ENCODE peak calls at places on chromosome 18, in eight cellular contexts. One of them, this sample, is unnamed.

GRCh38 chr18:9218052-9218451 is 81.5 kb downstream of the ANKRD12 start:
- DNase-seq in AG09309: no peak
- DNase-seq in cerebellar nuclear complex: no peak
- DNase-seq in LoVo: no peak
- DNase-seq in astrocyte of the spinal cord: peak
- DNase-seq in A172: no peak
- DNase-seq in T follicular helper cell: no peak
- DNase-seq in foreskin fibroblast: no peak
- DNase-seq in this sample: no peak

GRCh38 chr18:45802814-45803492 is 22.5 kb upstream of the SIGLEC15 start:
- DNase-seq in cerebellar nuclear complex: no peak
- DNase-seq in LoVo: peak
- DNase-seq in AG09309: peak
- DNase-seq in astrocyte of the spinal cord: peak
- DNase-seq in A172: peak
- DNase-seq in T follicular helper cell: no peak
- DNase-seq in foreskin fibroblast: peak
- DNase-seq in this sample: no peak

GRCh38 chr18:24276994-24277393 is 120.6 kb downstream of the OSBPL1A start:
- DNase-seq in AG09309: no peak
- DNase-seq in T follicular helper cell: no peak
- DNase-seq in A172: no peak
- DNase-seq in cerebellar nuclear complex: no peak
- DNase-seq in LoVo: no peak
- DNase-seq in foreskin fibroblast: no peak
- DNase-seq in astrocyte of the spinal cord: no peak
- DNase-seq in this sample: no peak

GRCh38 chr18:34493099-34493544 is 217.0 kb upstream of the DTNA start:
- DNase-seq in foreskin fibroblast: peak
- DNase-seq in T follicular helper cell: no peak
- DNase-seq in astrocyte of the spinal cord: peak
- DNase-seq in cerebellar nuclear complex: peak
- DNase-seq in A172: peak
- DNase-seq in LoVo: no peak
- DNase-seq in AG09309: peak
- DNase-seq in this sample: peak

GRCh38 chr18:13096232-13096631 is 105.1 kb downstream of the CEP192 start:
- DNase-seq in cerebellar nuclear complex: no peak
- DNase-seq in LoVo: no peak
- DNase-seq in foreskin fibroblast: no peak
- DNase-seq in A172: no peak
- DNase-seq in astrocyte of the spinal cord: no peak
- DNase-seq in T follicular helper cell: no peak
- DNase-seq in AG09309: no peak
- DNase-seq in this sample: no peak

GRCh38 chr18:74331404-74331803 is 15.8 kb downstream of the C18orf63 start:
- DNase-seq in cerebellar nuclear complex: no peak
- DNase-seq in astrocyte of the spinal cord: peak
- DNase-seq in LoVo: no peak
- DNase-seq in T follicular helper cell: no peak
- DNase-seq in AG09309: no peak
- DNase-seq in A172: peak
- DNase-seq in foreskin fibroblast: peak
- DNase-seq in this sample: peak

GRCh38 chr18:24212939-24213338 is 74.1 kb downstream of the CABYR start:
- DNase-seq in astrocyte of the spinal cord: peak
- DNase-seq in cerebellar nuclear complex: no peak
- DNase-seq in T follicular helper cell: no peak
- DNase-seq in LoVo: peak
- DNase-seq in AG09309: peak
- DNase-seq in foreskin fibroblast: peak
- DNase-seq in A172: peak
- DNase-seq in this sample: no peak

GRCh38 chr18:42649636-42650035 is 465.8 kb downstream of the RIT2 start:
- DNase-seq in LoVo: no peak
- DNase-seq in AG09309: no peak
- DNase-seq in foreskin fibroblast: no peak
- DNase-seq in A172: peak
- DNase-seq in T follicular helper cell: no peak
- DNase-seq in cerebellar nuclear complex: no peak
- DNase-seq in astrocyte of the spinal cord: peak
- DNase-seq in this sample: peak

GRCh38 chr18:44178476-44178875 is 502.2 kb upstream of the SETBP1 start:
- DNase-seq in LoVo: no peak
- DNase-seq in A172: no peak
- DNase-seq in AG09309: no peak
- DNase-seq in foreskin fibroblast: peak
- DNase-seq in astrocyte of the spinal cord: no peak
- DNase-seq in cerebellar nuclear complex: no peak
- DNase-seq in T follicular helper cell: no peak
- DNase-seq in this sample: no peak

GRCh38 chr18:21463718-21464117 is 136.8 kb downstream of the ESCO1 start:
- DNase-seq in astrocyte of the spinal cord: no peak
- DNase-seq in cerebellar nuclear complex: no peak
- DNase-seq in LoVo: no peak
- DNase-seq in A172: no peak
- DNase-seq in foreskin fibroblast: no peak
- DNase-seq in T follicular helper cell: no peak
- DNase-seq in AG09309: no peak
- DNase-seq in this sample: no peak

GRCh38 chr18:37920865-37921264 is 355.3 kb upstream of the CELF4 start:
- DNase-seq in T follicular helper cell: no peak
- DNase-seq in cerebellar nuclear complex: no peak
- DNase-seq in LoVo: no peak
- DNase-seq in astrocyte of the spinal cord: no peak
- DNase-seq in foreskin fibroblast: no peak
- DNase-seq in A172: no peak
- DNase-seq in AG09309: no peak
- DNase-seq in this sample: no peak

GRCh38 chr18:12811191-12811950 is 72.7 kb downstream of the PTPN2 start:
- DNase-seq in A172: no peak
- DNase-seq in astrocyte of the spinal cord: no peak
- DNase-seq in cerebellar nuclear complex: no peak
- DNase-seq in foreskin fibroblast: no peak
- DNase-seq in LoVo: no peak
- DNase-seq in T follicular helper cell: no peak
- DNase-seq in AG09309: no peak
- DNase-seq in this sample: no peak

GRCh38 chr18:12921178-12921577 is 26.6 kb upstream of the SEH1L start:
- DNase-seq in A172: no peak
- DNase-seq in AG09309: no peak
- DNase-seq in astrocyte of the spinal cord: no peak
- DNase-seq in cerebellar nuclear complex: no peak
- DNase-seq in T follicular helper cell: no peak
- DNase-seq in foreskin fibroblast: no peak
- DNase-seq in LoVo: no peak
- DNase-seq in this sample: no peak

GRCh38 chr18:33334781-33335180 is 105.7 kb downstream of the CCDC178 start:
- DNase-seq in A172: no peak
- DNase-seq in cerebellar nuclear complex: no peak
- DNase-seq in LoVo: no peak
- DNase-seq in astrocyte of the spinal cord: no peak
- DNase-seq in T follicular helper cell: no peak
- DNase-seq in foreskin fibroblast: no peak
- DNase-seq in AG09309: no peak
- DNase-seq in this sample: no peak

GRCh38 chr18:3041857-3042256 is 28.9 kb upstream of the LPIN2 start:
- DNase-seq in T follicular helper cell: no peak
- DNase-seq in LoVo: no peak
- DNase-seq in A172: no peak
- DNase-seq in astrocyte of the spinal cord: no peak
- DNase-seq in cerebellar nuclear complex: no peak
- DNase-seq in AG09309: no peak
- DNase-seq in foreskin fibroblast: no peak
- DNase-seq in this sample: peak

GRCh38 chr18:48293954-48294893 is 115.0 kb downstream of the ZBTB7C start:
- DNase-seq in T follicular helper cell: no peak
- DNase-seq in cerebellar nuclear complex: no peak
- DNase-seq in foreskin fibroblast: no peak
- DNase-seq in AG09309: no peak
- DNase-seq in A172: no peak
- DNase-seq in astrocyte of the spinal cord: no peak
- DNase-seq in LoVo: no peak
- DNase-seq in this sample: peak

GRCh38 chr18:6593142-6593889 is 136.2 kb upstream of the ARHGAP28 start:
- DNase-seq in T follicular helper cell: no peak
- DNase-seq in cerebellar nuclear complex: no peak
- DNase-seq in foreskin fibroblast: no peak
- DNase-seq in LoVo: no peak
- DNase-seq in astrocyte of the spinal cord: no peak
- DNase-seq in AG09309: no peak
- DNase-seq in A172: no peak
- DNase-seq in this sample: peak

GRCh38 chr18:73043231-73044000 is 175.6 kb upstream of the NETO1 start:
- DNase-seq in LoVo: no peak
- DNase-seq in A172: no peak
- DNase-seq in cerebellar nuclear complex: no peak
- DNase-seq in astrocyte of the spinal cord: no peak
- DNase-seq in T follicular helper cell: no peak
- DNase-seq in AG09309: no peak
- DNase-seq in foreskin fibroblast: no peak
- DNase-seq in this sample: peak

GRCh38 chr18:59109375-59109774 is 30.3 kb upstream of the SEC11C start:
- DNase-seq in AG09309: no peak
- DNase-seq in A172: no peak
- DNase-seq in cerebellar nuclear complex: no peak
- DNase-seq in LoVo: no peak
- DNase-seq in astrocyte of the spinal cord: no peak
- DNase-seq in foreskin fibroblast: peak
- DNase-seq in T follicular helper cell: no peak
- DNase-seq in this sample: no peak

GRCh38 chr18:12460874-12461273 is 53.1 kb downstream of the PRELID3A start:
- DNase-seq in T follicular helper cell: no peak
- DNase-seq in cerebellar nuclear complex: no peak
- DNase-seq in astrocyte of the spinal cord: peak
- DNase-seq in A172: no peak
- DNase-seq in foreskin fibroblast: peak
- DNase-seq in AG09309: no peak
- DNase-seq in LoVo: no peak
- DNase-seq in this sample: no peak

GRCh38 chr18:58009166-58009565 is 34.9 kb upstream of the NEDD4L start:
- DNase-seq in foreskin fibroblast: no peak
- DNase-seq in A172: no peak
- DNase-seq in T follicular helper cell: no peak
- DNase-seq in astrocyte of the spinal cord: no peak
- DNase-seq in AG09309: no peak
- DNase-seq in LoVo: no peak
- DNase-seq in cerebellar nuclear complex: no peak
- DNase-seq in this sample: no peak

GRCh38 chr18:23819005-23819404 is 129.8 kb downstream of the LAMA3 start:
- DNase-seq in cerebellar nuclear complex: no peak
- DNase-seq in astrocyte of the spinal cord: no peak
- DNase-seq in A172: no peak
- DNase-seq in foreskin fibroblast: no peak
- DNase-seq in AG09309: no peak
- DNase-seq in LoVo: no peak
- DNase-seq in T follicular helper cell: no peak
- DNase-seq in this sample: no peak

GRCh38 chr18:32707153-32707552 is 65.7 kb downstream of the KLHL14 start:
- DNase-seq in LoVo: no peak
- DNase-seq in astrocyte of the spinal cord: no peak
- DNase-seq in cerebellar nuclear complex: no peak
- DNase-seq in A172: no peak
- DNase-seq in AG09309: no peak
- DNase-seq in T follicular helper cell: no peak
- DNase-seq in foreskin fibroblast: no peak
- DNase-seq in this sample: no peak

GRCh38 chr18:63253428-63254372 is 65.9 kb downstream of the BCL2 start:
- DNase-seq in T follicular helper cell: no peak
- DNase-seq in AG09309: peak
- DNase-seq in foreskin fibroblast: peak
- DNase-seq in cerebellar nuclear complex: no peak
- DNase-seq in astrocyte of the spinal cord: peak
- DNase-seq in LoVo: no peak
- DNase-seq in A172: peak
- DNase-seq in this sample: no peak

GRCh38 chr18:32368170-32368569 is 102.5 kb downstream of the GAREM1 start:
- DNase-seq in astrocyte of the spinal cord: no peak
- DNase-seq in foreskin fibroblast: no peak
- DNase-seq in T follicular helper cell: no peak
- DNase-seq in AG09309: no peak
- DNase-seq in LoVo: peak
- DNase-seq in A172: no peak
- DNase-seq in cerebellar nuclear complex: no peak
- DNase-seq in this sample: no peak

GRCh38 chr18:10023853-10024638 is 110.2 kb downstream of the VAPA start:
- DNase-seq in LoVo: no peak
- DNase-seq in A172: no peak
- DNase-seq in astrocyte of the spinal cord: no peak
- DNase-seq in AG09309: no peak
- DNase-seq in cerebellar nuclear complex: no peak
- DNase-seq in T follicular helper cell: no peak
- DNase-seq in foreskin fibroblast: no peak
- DNase-seq in this sample: no peak

GRCh38 chr18:59729781-59730180 is 32.6 kb upstream of the CCBE1 start:
- DNase-seq in T follicular helper cell: no peak
- DNase-seq in A172: no peak
- DNase-seq in LoVo: peak
- DNase-seq in foreskin fibroblast: no peak
- DNase-seq in AG09309: no peak
- DNase-seq in astrocyte of the spinal cord: no peak
- DNase-seq in cerebellar nuclear complex: no peak
- DNase-seq in this sample: no peak

GRCh38 chr18:79769698-79770500 is 27.8 kb upstream of the KCNG2 start:
- DNase-seq in T follicular helper cell: no peak
- DNase-seq in foreskin fibroblast: no peak
- DNase-seq in AG09309: no peak
- DNase-seq in cerebellar nuclear complex: no peak
- DNase-seq in LoVo: no peak
- DNase-seq in A172: no peak
- DNase-seq in astrocyte of the spinal cord: no peak
- DNase-seq in this sample: no peak